ENCODE peak calls at places on chromosomes 11 and 22, in five cellular contexts. E, R, O, P and Q are unnamed samples.
A peak's percentile ranks its signal among the peaks of the same experiment; 100 is the strongest.

GRCh38 chr11:469684-470667 is 19.9 kb downstream of the PTDSS2 start:
- DNase-seq in E (peak; percentile 90), R (peak; percentile 63), O (no peak), P (no peak), Q (peak; percentile 84)

GRCh38 chr22:46994983-46995382 is 232.5 kb downstream of the TBC1D22A start:
- DNase-seq in E (no peak), R (peak; percentile 23), O (no peak), P (no peak), Q (no peak)

GRCh38 chr11:762421-763072 is 14.7 kb downstream of the GATD1 start:
- DNase-seq in E (no peak), R (peak; percentile 47), O (no peak), P (peak; percentile 17), Q (no peak)

GRCh38 chr22:49209452-49210195 is 618.0 kb downstream of the BRD1 start:
- DNase-seq in E (no peak), R (peak; percentile 20), O (peak; percentile 31), P (no peak), Q (peak; percentile 35)

GRCh38 chr22:43923631-43924548 is at the start of gene PNPLA3:
- DNase-seq in E (peak; percentile 88), R (peak; percentile 90), O (peak; percentile 98), P (peak; percentile 74), Q (peak; percentile 92)

GRCh38 chr22:23068096-23068831 is 2.1 kb upstream of the GNAZ start:
- DNase-seq in E (no peak), R (peak; percentile 22), O (no peak), P (no peak), Q (peak; percentile 41)

GRCh38 chr22:35308480-35308945 is 8.8 kb downstream of the TOM1 start:
- DNase-seq in E (no peak), R (no peak), O (no peak), P (no peak), Q (no peak)

GRCh38 chr22:33923660-33924246 is 3.5 kb upstream of the LARGE1 start:
- DNase-seq in E (peak; percentile 28), R (peak; percentile 71), O (peak; percentile 76), P (no peak), Q (no peak)

GRCh38 chr11:61851900-61852295 is 23.8 kb downstream of the FADS2 start:
- DNase-seq in E (no peak), R (no peak), O (no peak), P (no peak), Q (no peak)

GRCh38 chr11:121580154-121580553 is 127.4 kb upstream of the SORL1-AS1 start:
- DNase-seq in E (no peak), R (no peak), O (no peak), P (no peak), Q (no peak)

GRCh38 chr11:86741489-86742435 is 58.6 kb upstream of the PRSS23 start:
- DNase-seq in E (peak; percentile 80), R (no peak), O (no peak), P (no peak), Q (no peak)

GRCh38 chr11:45400594-45400993 is 114.5 kb upstream of the SYT13 start:
- DNase-seq in E (peak; percentile 41), R (no peak), O (no peak), P (no peak), Q (no peak)

GRCh38 chr22:33476716-33477115 is 418.5 kb upstream of the SYN3 start:
- DNase-seq in E (no peak), R (no peak), O (no peak), P (no peak), Q (no peak)

GRCh38 chr22:50704510-50705218 is 32.0 kb downstream of the SHANK3 start:
- DNase-seq in E (no peak), R (no peak), O (no peak), P (no peak), Q (peak; percentile 59)

GRCh38 chr11:131764126-131764525 is 393.7 kb downstream of the NTM start:
- DNase-seq in E (no peak), R (no peak), O (no peak), P (no peak), Q (no peak)

GRCh38 chr11:1199689-1200610 is 22.9 kb upstream of the MUC5B start:
- DNase-seq in E (no peak), R (peak; percentile 40), O (no peak), P (peak; percentile 8), Q (peak; percentile 75)

GRCh38 chr22:19488285-19488684 is 8.6 kb downstream of the CDC45 start:
- DNase-seq in E (no peak), R (no peak), O (no peak), P (no peak), Q (no peak)

GRCh38 chr11:36577859-36578258 is 10.1 kb downstream of the RAG1 start:
- DNase-seq in E (no peak), R (no peak), O (no peak), P (no peak), Q (no peak)

GRCh38 chr22:37953062-37953436 is 352 bp downstream of the C22orf23 start:
- DNase-seq in E (no peak), R (no peak), O (peak; percentile 62), P (no peak), Q (no peak)
- TF ChIP-seq POLR2AphosphoS5 in E (no peak), R (no peak), O (no peak), P (no peak), Q (no peak)

DNA sequence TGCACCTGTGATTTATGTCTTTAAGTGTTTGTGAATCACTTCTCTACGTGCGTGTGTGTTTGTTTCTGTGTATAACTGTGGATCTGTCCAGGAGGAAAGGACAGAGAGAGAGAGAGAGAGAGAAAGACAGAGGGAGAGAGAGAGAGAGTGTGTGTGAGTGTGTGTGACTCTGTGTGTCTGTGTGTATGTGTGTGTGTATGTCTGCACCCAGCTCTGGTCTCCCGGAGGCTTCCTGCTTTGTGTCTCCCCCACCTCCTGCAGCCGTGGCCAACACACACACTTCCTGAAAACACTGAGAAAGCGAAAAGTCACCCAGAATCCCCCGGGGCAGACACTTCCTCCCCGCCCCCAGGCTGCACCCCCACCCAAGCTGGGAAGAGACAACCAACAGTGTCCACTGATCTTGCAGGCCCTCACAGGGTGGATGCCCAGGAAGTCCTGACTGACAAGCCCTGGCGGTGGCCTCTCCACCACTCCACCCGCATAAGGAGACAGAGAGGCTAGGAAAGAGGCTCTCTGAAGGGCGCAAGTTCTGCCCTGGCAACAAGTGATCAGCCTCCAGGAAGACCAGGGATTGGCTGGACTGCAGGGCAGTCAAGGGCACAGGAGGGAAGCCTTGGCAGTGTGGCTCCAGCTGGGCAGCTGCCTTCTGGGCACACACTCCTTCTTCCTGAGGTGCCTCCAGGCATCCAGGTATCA is 30.0 kb downstream of the ARAP1 start:
- DNase-seq in E (peak; percentile 95), R (peak; percentile 91), O (peak; percentile 86), P (peak; percentile 94), Q (peak; percentile 91)
- TF ChIP-seq POLR2A in E (peak; percentile 88), R (peak; percentile 13), O (no peak), P (peak; percentile 53), Q (no peak)

DNA sequence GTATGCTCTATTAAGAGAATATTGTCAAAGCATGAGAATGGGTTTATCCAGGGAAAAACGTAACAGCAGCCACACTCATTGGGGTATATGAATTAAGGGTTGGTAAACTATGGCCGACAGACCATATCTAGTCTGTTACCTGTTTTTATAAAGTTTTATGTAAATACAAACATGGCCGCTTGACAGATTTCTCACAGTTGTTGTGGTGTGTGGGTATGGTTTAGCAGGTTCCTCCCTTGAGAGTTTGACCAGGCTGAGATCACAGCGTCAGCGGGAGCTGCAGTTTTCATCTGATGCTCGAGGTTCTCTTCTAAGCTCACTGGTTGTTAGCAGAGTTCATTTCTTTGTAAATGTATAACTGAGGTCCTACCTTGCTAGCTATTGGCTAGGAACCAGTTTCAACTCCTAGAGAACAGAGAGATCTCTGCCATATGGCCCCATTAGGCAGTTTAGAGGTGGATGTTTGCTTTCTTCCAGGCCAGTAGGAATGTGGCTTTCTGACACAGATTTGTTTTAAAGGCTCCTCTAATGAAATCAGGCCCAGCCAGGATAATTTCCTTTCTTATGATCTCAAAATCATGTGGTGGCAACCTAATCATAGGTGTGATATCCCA is 45.5 kb upstream of the GRIK4 start:
- DNase-seq in E (no peak), R (no peak), O (no peak), P (no peak), Q (no peak)
- TF ChIP-seq POLR2AphosphoS5 in E (no peak), R (no peak), O (no peak), P (no peak), Q (no peak)

GRCh38 chr22:36385491-36386350 is 2.0 kb downstream of the MYH9 start:
- DNase-seq in E (peak; percentile 30), R (peak; percentile 83), O (no peak), P (no peak), Q (no peak)
- TF ChIP-seq POLR2A in E (peak; percentile 52), R (no peak), O (no peak), P (no peak), Q (no peak)

GRCh38 chr11:112321521-112322172 is 61.0 kb upstream of the PLET1 start:
- DNase-seq in E (no peak), R (peak; percentile 81), O (no peak), P (no peak), Q (peak; percentile 73)
- TF ChIP-seq POLR2AphosphoS5 in E (no peak), R (peak; percentile 42), O (no peak), P (no peak), Q (peak; percentile 63)

GRCh38 chr11:69518081-69518950 is 36.9 kb downstream of the LINC01488 start:
- DNase-seq in E (no peak), R (no peak), O (no peak), P (no peak), Q (no peak)

GRCh38 chr11:69520186-69520585 is 38.7 kb downstream of the LINC01488 start:
- DNase-seq in E (no peak), R (no peak), O (no peak), P (no peak), Q (no peak)

GRCh38 chr11:69523453-69523852 is 42.0 kb downstream of the LINC01488 start:
- DNase-seq in E (no peak), R (no peak), O (no peak), P (no peak), Q (peak; percentile 13)

GRCh38 chr11:69524291-69524882 is 42.9 kb downstream of the LINC01488 start:
- DNase-seq in E (no peak), R (no peak), O (no peak), P (no peak), Q (no peak)

DNA sequence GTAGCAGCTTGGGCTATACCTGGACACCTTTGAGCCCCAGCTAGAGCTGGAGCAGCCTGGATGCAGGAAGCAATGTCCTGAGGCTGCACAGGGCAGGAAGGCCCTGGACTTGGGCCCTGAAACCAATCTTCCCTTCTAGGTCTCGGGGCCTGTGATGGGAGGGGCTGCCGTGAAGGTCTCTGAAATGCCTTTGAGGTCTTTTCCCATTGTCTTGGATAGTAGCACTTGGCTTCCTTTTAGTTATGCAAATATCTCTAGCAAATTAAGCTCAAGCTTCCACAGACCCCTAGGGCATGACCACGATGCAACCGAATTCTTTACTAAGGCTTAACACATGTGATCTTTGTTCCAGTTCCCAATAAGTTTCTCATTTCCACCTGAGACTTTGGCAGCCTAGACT is 40.0 kb downstream of the LINC01488 start:
- DNase-seq in E (no peak), R (no peak), O (peak; percentile 64), P (no peak), Q (no peak)
- TF ChIP-seq POLR2A in E (no peak), R (no peak), O (no peak), P (no peak), Q (no peak)

GRCh38 chr11:85663781-85664560 is 958 bp downstream of the CREBZF start:
- DNase-seq in E (peak; percentile 66), R (peak; percentile 88), O (peak; percentile 78), P (peak; percentile 53), Q (peak; percentile 88)
- TF ChIP-seq POLR2AphosphoS5 in E (no peak), R (peak; percentile 45), O (peak; percentile 5), P (peak; percentile 36), Q (no peak)